ENCODE peak calls at places on chromosome 5, in nine cellular contexts. C is MM.1S, O is neural progenitor cell, B is hepatocyte, F is SK-N-SH, U is OCI-LY7, Z is GM23338, G is HCT116, H is PC-3. X is an unnamed sample.

GRCh38 chr5:97676608-97677007 is 493.6 kb upstream of the RIOK2 start:
- DNase-seq in B (no peak), U (no peak), C (no peak), O (no peak), G (no peak), H (no peak), Z (no peak), F (no peak), X (no peak)

GRCh38 chr5:173909205-173909604 is 21.1 kb downstream of the CPEB4 start:
- DNase-seq in Z (no peak), F (no peak), U (peak), G (no peak), B (no peak), H (no peak), C (peak), O (no peak), X (no peak)

GRCh38 chr5:9507974-9508373 is 37.9 kb downstream of the SEMA5A start:
- DNase-seq in C (no peak), F (no peak), G (no peak), Z (no peak), U (no peak), H (no peak), O (no peak), B (peak), X (peak)

GRCh38 chr5:150567031-150567680 is 59.2 kb downstream of the NDST1 start:
- DNase-seq in F (no peak), G (no peak), B (no peak), U (no peak), H (no peak), O (no peak), Z (no peak), C (no peak), X (peak)

GRCh38 chr5:5332287-5332686 is 90.2 kb upstream of the ICE1 start:
- DNase-seq in G (no peak), B (no peak), C (no peak), F (no peak), O (peak), Z (no peak), U (no peak), H (no peak), X (no peak)

GRCh38 chr5:172647341-172648007 is 6.4 kb downstream of the NEURL1B start:
- DNase-seq in F (no peak), H (no peak), C (no peak), Z (no peak), G (no peak), U (no peak), O (no peak), B (no peak), X (no peak)

GRCh38 chr5:117999939-118000549 is 988.3 kb downstream of the DTWD2 start:
- DNase-seq in C (peak), O (no peak), H (no peak), G (no peak), B (no peak), U (no peak), Z (no peak), F (no peak), X (no peak)

GRCh38 chr5:156824800-156825199 is 25.3 kb upstream of the PPP1R2B start:
- DNase-seq in G (peak), C (no peak), F (peak), B (peak), Z (peak), O (peak), U (peak), H (peak), X (peak)

GRCh38 chr5:140546851-140547507 is 483 bp upstream of the EIF4EBP3 start:
- DNase-seq in U (no peak), O (no peak), B (no peak), C (no peak), Z (no peak), F (no peak), H (peak), G (no peak), X (peak)

GRCh38 chr5:157308826-157309465 is 43.0 kb downstream of the CYFIP2 start:
- DNase-seq in O (no peak), G (no peak), B (no peak), F (no peak), Z (peak), U (peak), C (no peak), H (peak), X (peak)

GRCh38 chr5:66234241-66234640 is 90.1 kb downstream of the SREK1 start:
- DNase-seq in B (no peak), U (no peak), C (no peak), H (no peak), G (no peak), O (no peak), Z (no peak), F (no peak), X (no peak)

GRCh38 chr5:143174714-143175398 is 228.6 kb downstream of the NR3C1 start:
- DNase-seq in F (no peak), B (no peak), G (no peak), C (no peak), H (no peak), Z (no peak), U (no peak), O (no peak), X (peak)

GRCh38 chr5:124790895-124791732 is 44.7 kb upstream of the ZNF608 start:
- DNase-seq in F (no peak), Z (no peak), O (no peak), G (no peak), H (peak), C (no peak), B (peak), U (no peak), X (peak)

GRCh38 chr5:110940136-110940535 is 131.4 kb upstream of the TSLP start:
- DNase-seq in U (no peak), B (no peak), C (no peak), H (no peak), G (no peak), Z (no peak), O (no peak), F (no peak), X (no peak)

GRCh38 chr5:157961176-157961575 is 102.2 kb upstream of the CLINT1 start:
- DNase-seq in G (no peak), Z (no peak), H (no peak), C (no peak), O (no peak), F (peak), B (no peak), U (no peak), X (no peak)

GRCh38 chr5:139126711-139127111 is 71.5 kb downstream of the SIL1 start:
- DNase-seq in C (no peak), H (no peak), Z (no peak), O (no peak), U (no peak), B (no peak), F (no peak), G (no peak), X (no peak)

GRCh38 chr5:119315516-119315949 is 40.3 kb upstream of the TNFAIP8 start:
- DNase-seq in U (peak), O (no peak), C (peak), B (peak), F (peak), H (peak), G (no peak), Z (no peak), X (peak)

GRCh38 chr5:1876708-1877433 is 5.9 kb downstream of the IRX4 start:
- DNase-seq in G (no peak), B (no peak), U (no peak), C (no peak), F (no peak), O (peak), H (no peak), Z (peak), X (no peak)

GRCh38 chr5:30968971-30969370 is 224.5 kb upstream of the CDH6 start:
- DNase-seq in F (no peak), C (no peak), O (no peak), Z (no peak), U (no peak), H (no peak), B (no peak), G (no peak), X (peak)

GRCh38 chr5:140548791-140549190 is 1.3 kb downstream of the EIF4EBP3 start:
- DNase-seq in U (no peak), C (no peak), Z (peak), O (no peak), F (no peak), G (no peak), B (no peak), H (no peak), X (no peak)

GRCh38 chr5:178526796-178527457 is 63.3 kb downstream of the COL23A1 start:
- DNase-seq in C (no peak), O (peak), B (no peak), G (no peak), H (no peak), Z (no peak), U (no peak), F (no peak), X (no peak)

GRCh38 chr5:56625577-56625976 is 189.8 kb upstream of the MAP3K1 start:
- DNase-seq in F (no peak), O (no peak), C (no peak), B (no peak), Z (no peak), H (peak), G (no peak), U (no peak), X (peak)

GRCh38 chr5:59893436-59894227 is at the start of gene PDE4D:
- DNase-seq in U (no peak), B (peak), C (peak), O (peak), H (peak), F (peak), G (no peak), Z (peak), X (peak)

GRCh38 chr5:132808866-132809265 is 4.2 kb upstream of the SOWAHA start:
- DNase-seq in B (no peak), O (no peak), C (no peak), F (no peak), G (no peak), Z (no peak), H (no peak), U (no peak), X (no peak)

GRCh38 chr5:180070726-180071417 is 687 bp downstream of the RNF130 start:
- DNase-seq in B (peak), U (no peak), H (peak), G (no peak), O (peak), C (no peak), Z (peak), F (peak), X (peak)

GRCh38 chr5:134113908-134114875 is at the start of gene TCF7:
- DNase-seq in B (peak), U (peak), G (peak), F (peak), O (peak), Z (peak), C (peak), H (peak), X (peak)

GRCh38 chr5:134110382-134110781 is 4.1 kb upstream of the TCF7 start:
- DNase-seq in G (no peak), C (no peak), H (no peak), B (no peak), F (no peak), O (no peak), U (no peak), Z (no peak), X (no peak)

GRCh38 chr5:134113572-134113907 is 941 bp upstream of the TCF7 start:
- DNase-seq in Z (no peak), H (no peak), U (no peak), F (no peak), O (no peak), B (no peak), C (no peak), G (no peak), X (no peak)

GRCh38 chr5:134112726-134113571 is 1.5 kb upstream of the TCF7 start:
- DNase-seq in C (no peak), B (no peak), H (no peak), O (no peak), F (no peak), G (no peak), U (no peak), Z (peak), X (no peak)

DNA sequence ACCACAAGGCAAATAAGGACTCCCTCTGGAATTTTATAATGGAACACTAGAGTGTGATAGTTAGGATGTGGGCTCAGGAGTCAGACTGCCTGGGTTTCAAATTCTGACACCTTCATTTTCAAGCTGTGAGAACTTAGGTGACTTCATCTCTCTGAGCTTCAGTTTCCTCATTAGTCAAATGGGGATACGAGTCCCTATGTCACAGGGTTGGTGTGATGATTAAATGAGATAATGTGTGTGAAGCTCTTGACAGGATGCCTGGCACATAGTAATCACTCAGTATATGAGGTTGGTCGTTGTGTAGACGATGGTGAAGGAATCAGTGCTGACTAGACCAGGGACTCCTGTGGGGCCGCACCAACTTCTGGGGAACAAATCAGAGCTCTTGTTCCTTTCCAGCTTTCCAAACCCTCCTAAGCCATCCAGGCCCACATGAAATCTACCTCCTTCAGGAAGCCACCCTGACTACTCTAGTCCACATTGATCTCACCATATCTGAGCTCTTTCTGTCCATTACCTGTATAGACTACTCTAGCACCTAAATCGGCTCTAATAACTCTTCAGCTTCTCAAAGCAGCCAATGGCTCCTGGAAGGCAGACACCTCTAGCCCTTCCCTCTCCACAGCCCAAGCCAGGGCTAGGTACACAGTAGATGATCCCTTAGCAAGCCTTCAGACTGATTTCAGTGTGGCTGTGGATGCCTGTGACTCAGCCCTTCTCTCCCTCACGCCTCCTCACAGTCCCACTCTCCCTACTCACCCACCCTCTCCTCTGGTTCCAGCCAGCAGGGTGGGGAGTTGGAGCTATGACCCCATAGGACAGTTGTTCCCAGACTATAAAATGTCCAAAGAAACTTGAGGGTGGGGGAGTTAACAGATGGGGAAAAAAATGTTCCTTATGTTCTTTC is 2.5 kb upstream of the TCF7 start:
- DNase-seq in C (no peak), G (no peak), O (no peak), Z (no peak), H (no peak), F (no peak), B (peak), U (no peak), X (peak)
- H3K27ac ChIP-seq in C (no peak), G (no peak), O (no peak), Z (no peak), H (no peak), F (no peak), B (no peak), U (no peak), X (no peak)

GRCh38 chr5:74402553-74402952 is 238.0 kb downstream of the ENC1 start:
- DNase-seq in C (no peak), O (no peak), G (no peak), F (no peak), U (no peak), Z (no peak), B (no peak), H (no peak), X (peak)
- H2AFZ ChIP-seq in C (no peak), O (peak), G (no peak), F (peak), U (no peak), Z (no peak), B (no peak), H (no peak), X (no peak)

GRCh38 chr5:72138943-72139467 is 31.7 kb downstream of the MAP1B start:
- DNase-seq in F (no peak), Z (no peak), C (no peak), O (no peak), H (peak), G (no peak), B (no peak), U (no peak), X (peak)

GRCh38 chr5:72144762-72145161 is 37.5 kb downstream of the MAP1B start:
- DNase-seq in G (no peak), B (no peak), Z (no peak), F (no peak), O (no peak), U (no peak), C (no peak), H (no peak), X (no peak)

GRCh38 chr5:72140711-72141110 is 33.4 kb downstream of the MAP1B start:
- DNase-seq in Z (no peak), O (no peak), H (peak), C (no peak), F (no peak), U (no peak), G (no peak), B (no peak), X (peak)

GRCh38 chr5:72145351-72145750 is 38.1 kb downstream of the MAP1B start:
- DNase-seq in G (no peak), C (no peak), O (no peak), Z (no peak), U (no peak), H (no peak), F (no peak), B (no peak), X (peak)

GRCh38 chr5:72141440-72142271 is 34.4 kb downstream of the MAP1B start:
- DNase-seq in H (peak), B (peak), C (no peak), Z (no peak), U (no peak), O (no peak), G (no peak), F (no peak), X (peak)
- TF ChIP-seq EZH2phosphoT487 in H (no peak), B (no peak), C (no peak), Z (no peak), U (no peak), O (no peak), G (no peak), F (no peak), X (no peak)

DNA sequence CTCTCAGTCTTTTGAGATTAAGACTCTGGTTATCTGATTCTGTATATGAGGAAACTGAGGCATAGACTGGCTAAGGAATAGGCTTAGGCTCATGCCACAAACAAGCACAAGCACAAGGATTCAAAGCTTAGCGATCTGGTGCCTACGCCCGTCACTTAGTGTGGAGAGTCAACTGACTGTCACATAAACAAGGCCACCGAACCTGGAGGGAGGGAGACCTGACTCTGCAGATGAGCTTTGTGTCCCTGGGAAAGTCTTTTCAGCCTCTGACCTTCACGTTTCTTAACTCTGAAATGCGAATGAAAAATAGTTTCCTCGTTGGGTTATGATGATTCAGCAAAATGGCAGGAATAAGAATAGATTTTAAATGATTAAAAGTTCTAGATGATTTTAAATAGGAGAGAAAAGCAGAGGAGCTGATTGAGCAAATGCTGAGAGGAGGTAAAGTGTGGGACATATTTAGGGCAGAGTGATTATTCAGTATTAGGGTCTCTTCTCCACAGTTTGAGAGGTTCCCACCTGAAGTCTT is 135.4 kb downstream of the GRIA1 start:
- DNase-seq in Z (no peak), G (no peak), C (no peak), U (no peak), H (no peak), B (no peak), F (no peak), O (no peak), X (no peak)
- H3K27ac ChIP-seq in Z (no peak), G (no peak), C (peak), U (no peak), H (no peak), B (no peak), F (no peak), O (no peak), X (no peak)

GRCh38 chr5:141558150-141558549 is 60.6 kb downstream of the DIAPH1 start:
- DNase-seq in B (no peak), Z (peak), C (no peak), O (no peak), G (no peak), H (no peak), F (no peak), U (no peak), X (peak)
- H2AFZ ChIP-seq in B (no peak), Z (no peak), C (no peak), O (peak), G (no peak), H (no peak), F (peak), U (peak), X (peak)

GRCh38 chr5:176570044-176570443 is 20.9 kb downstream of the CDHR2 start:
- DNase-seq in O (no peak), C (no peak), G (no peak), F (no peak), B (no peak), U (peak), H (peak), Z (no peak), X (peak)
- TF ChIP-seq EZH2phosphoT487 in O (no peak), C (no peak), G (no peak), F (no peak), B (no peak), U (no peak), H (no peak), Z (no peak), X (no peak)

GRCh38 chr5:144451187-144451973 is 280.7 kb downstream of the KCTD16 start:
- DNase-seq in B (peak), C (no peak), H (no peak), G (no peak), U (no peak), Z (peak), O (no peak), F (no peak), X (no peak)
- H3K27ac ChIP-seq in B (peak), C (no peak), H (no peak), G (no peak), U (no peak), Z (no peak), O (no peak), F (no peak), X (no peak)